ENCODE peak calls at places on chromosomes 2 and 18, in four cellular contexts. One of them, this sample, is unnamed.
A peak's percentile ranks its signal among the peaks of the same experiment; 100 is the strongest.

GRCh38 chr2:62611820-62612219 is 93.7 kb upstream of the EHBP1 start:
- DNase-seq in A549: no peak
- DNase-seq in upper lobe of left lung: no peak
- DNase-seq in transverse colon: no peak
- DNase-seq in this sample: no peak

GRCh38 chr2:240928476-240929363 is 22.6 kb downstream of the CROCC2 start:
- DNase-seq in A549: no peak
- DNase-seq in upper lobe of left lung: peak; percentile 46
- DNase-seq in transverse colon: no peak
- DNase-seq in this sample: peak; percentile 17

GRCh38 chr2:176514805-176515500 is 245.7 kb downstream of the MTX2 start:
- DNase-seq in A549: no peak
- DNase-seq in upper lobe of left lung: no peak
- DNase-seq in transverse colon: no peak
- DNase-seq in this sample: no peak

GRCh38 chr2:10076988-10077527 is 3.2 kb downstream of the CYS1 start:
- DNase-seq in A549: no peak
- DNase-seq in upper lobe of left lung: no peak
- DNase-seq in transverse colon: no peak
- DNase-seq in this sample: no peak

GRCh38 chr18:23133860-23134779 is 1.2 kb upstream of the CABLES1 start:
- DNase-seq in A549: peak; percentile 70
- DNase-seq in upper lobe of left lung: no peak
- DNase-seq in transverse colon: peak; percentile 69
- DNase-seq in this sample: no peak

GRCh38 chr2:150459281-150459680 is 28.2 kb downstream of the RND3 start:
- DNase-seq in A549: no peak
- DNase-seq in upper lobe of left lung: no peak
- DNase-seq in transverse colon: no peak
- DNase-seq in this sample: no peak

GRCh38 chr2:218012306-218012705 is 9.5 kb upstream of the TNS1 start:
- DNase-seq in A549: no peak
- DNase-seq in upper lobe of left lung: no peak
- DNase-seq in transverse colon: no peak
- DNase-seq in this sample: no peak

GRCh38 chr18:7926526-7926925 is 359.4 kb downstream of the PTPRM start:
- DNase-seq in A549: peak; percentile 44
- DNase-seq in upper lobe of left lung: no peak
- DNase-seq in transverse colon: no peak
- DNase-seq in this sample: no peak

GRCh38 chr18:31819106-31819924 is 58.6 kb upstream of the SLC25A52 start:
- DNase-seq in A549: peak; percentile 2
- DNase-seq in upper lobe of left lung: no peak
- DNase-seq in transverse colon: no peak
- DNase-seq in this sample: no peak

GRCh38 chr18:58416014-58416703 is 212.7 kb downstream of the ALPK2 start:
- DNase-seq in A549: no peak
- DNase-seq in upper lobe of left lung: no peak
- DNase-seq in transverse colon: no peak
- DNase-seq in this sample: no peak
- H3K9me3 ChIP-seq in A549: no peaks in the 10 kb centered on the region
- H3K9me3 ChIP-seq in upper lobe of left lung: no peaks in the 10 kb centered on the region
- H3K9me3 ChIP-seq in transverse colon: no peaks in the 10 kb centered on the region
- H3K9me3 ChIP-seq in this sample: no peaks in the 10 kb centered on the region

DNA sequence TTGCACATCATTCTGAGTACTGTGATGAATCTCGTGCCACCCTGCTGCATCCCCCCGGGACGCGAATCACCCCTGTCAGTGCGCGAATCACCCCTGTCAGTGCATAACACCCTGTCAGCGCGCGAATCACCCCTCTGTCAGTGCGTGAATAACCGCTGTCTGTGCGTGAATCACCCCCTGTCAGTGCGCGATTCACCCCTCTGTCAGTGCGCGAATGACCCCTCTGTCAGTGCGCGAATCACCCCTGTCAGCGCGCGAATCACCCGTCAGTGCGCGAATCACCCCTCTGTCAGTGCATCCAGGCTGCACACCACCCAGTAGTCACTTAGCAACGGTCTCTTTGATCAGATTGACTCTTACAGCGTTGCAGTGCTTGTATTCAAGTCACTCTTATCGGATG is 134.4 kb upstream of the TPO start:
- DNase-seq in A549: no peak
- DNase-seq in upper lobe of left lung: peak; percentile 46
- DNase-seq in transverse colon: no peak
- DNase-seq in this sample: no peak
- H3K4me1 ChIP-seq in A549: no peaks in the 10 kb centered on the region
- H3K4me1 ChIP-seq in upper lobe of left lung: no peaks in the 10 kb centered on the region
- H3K4me1 ChIP-seq in transverse colon: no peaks in the 10 kb centered on the region
- H3K4me1 ChIP-seq in this sample: peaks cover 5% of the 10 kb centered on the region

GRCh38 chr2:46667945-46668344 is 188.6 kb downstream of the TMEM247 start:
- DNase-seq in A549: no peak
- DNase-seq in upper lobe of left lung: no peak
- DNase-seq in transverse colon: no peak
- DNase-seq in this sample: no peak
- TF ChIP-seq EP300 in A549: no peak
- TF ChIP-seq EP300 in upper lobe of left lung: no peak
- TF ChIP-seq EP300 in transverse colon: no peak
- TF ChIP-seq EP300 in this sample: no peak

DNA sequence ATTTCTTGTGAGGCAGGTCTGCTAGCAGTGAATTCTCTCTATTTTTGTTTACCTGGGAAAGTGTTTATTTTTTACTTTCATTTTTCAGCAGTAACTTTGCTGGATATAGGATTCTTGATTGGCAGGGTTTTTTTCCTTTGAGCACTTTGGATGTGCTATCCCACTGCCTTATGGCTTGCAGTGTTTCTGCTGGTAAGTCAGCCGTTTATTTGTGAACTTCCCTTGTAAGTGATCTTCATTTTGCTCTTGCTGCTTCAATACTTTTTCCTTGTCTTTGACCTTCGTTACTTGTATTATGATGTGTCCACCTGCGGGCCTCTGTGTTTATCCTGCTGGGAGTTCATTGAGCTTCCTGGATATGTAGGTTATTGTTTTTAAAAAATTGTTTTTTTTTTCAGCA is 54.7 kb downstream of the SLC66A2 start:
- DNase-seq in A549: no peak
- DNase-seq in upper lobe of left lung: no peak
- DNase-seq in transverse colon: no peak
- DNase-seq in this sample: no peak
- H3K9me3 ChIP-seq in A549: peaks cover 35% of the 10 kb centered on the region
- H3K9me3 ChIP-seq in upper lobe of left lung: peaks cover 41% of the 10 kb centered on the region
- H3K9me3 ChIP-seq in transverse colon: peaks cover 59% of the 10 kb centered on the region
- H3K9me3 ChIP-seq in this sample: no peaks in the 10 kb centered on the region